ENCODE peak calls at places on chromosome 19, in five cellular contexts. C is brain microvascular endothelial cell, S is astrocyte of the cerebellum, L is mammary epithelial cell, D is AG09309. I is an unnamed sample.

GRCh38 chr19:4052114-4052992 is 14.3 kb downstream of the ZBTB7A start:
- DNase-seq in C (no peak), S (no peak), L (peak; percentile 91), D (no peak), I (no peak)

GRCh38 chr19:11361037-11361770 is 6.0 kb downstream of the PLPPR2 start:
- DNase-seq in C (no peak), S (no peak), L (no peak), D (no peak), I (no peak)

GRCh38 chr19:45954132-45954531 is 19.5 kb downstream of the NOVA2 start:
- DNase-seq in C (no peak), S (no peak), L (no peak), D (no peak), I (no peak)

GRCh38 chr19:10104665-10105221 is 1.4 kb upstream of the PPAN start:
- DNase-seq in C (no peak), S (no peak), L (no peak), D (no peak), I (no peak)

GRCh38 chr19:47310819-47311218 is 1.2 kb downstream of the C5AR1 start:
- DNase-seq in C (no peak), S (no peak), L (no peak), D (no peak), I (no peak)

GRCh38 chr19:475360-475759 is 14.5 kb upstream of the SHC2 start:
- DNase-seq in C (no peak), S (no peak), L (no peak), D (no peak), I (no peak)

GRCh38 chr19:39129116-39129515 is 3.5 kb downstream of the PAK4 start:
- DNase-seq in C (no peak), S (no peak), L (no peak), D (no peak), I (no peak)

GRCh38 chr19:19627716-19628498 is at the start of gene LPAR2:
- DNase-seq in C (no peak), S (no peak), L (peak; percentile 53), D (no peak), I (no peak)

GRCh38 chr19:12065100-12065538 is 588 bp downstream of the ZNF844 start:
- DNase-seq in C (peak; percentile 15), S (peak; percentile 37), L (no peak), D (peak; percentile 10), I (no peak)

GRCh38 chr19:22935151-22935550 is 67.8 kb downstream of the ZNF728 start:
- DNase-seq in C (no peak), S (no peak), L (peak; percentile 19), D (no peak), I (no peak)

GRCh38 chr19:45815501-45816216 is 551 bp upstream of the RSPH6A start:
- DNase-seq in C (no peak), S (no peak), L (no peak), D (no peak), I (no peak)

GRCh38 chr19:18793144-18794028 is 2.3 kb upstream of the COMP start:
- DNase-seq in C (no peak), S (no peak), L (no peak), D (no peak), I (no peak)

GRCh38 chr19:1725100-1726064 is 27.9 kb upstream of the ONECUT3 start:
- DNase-seq in C (no peak), S (no peak), L (peak; percentile 27), D (no peak), I (peak; percentile 4)

GRCh38 chr19:10113964-10114650 is 2.6 kb downstream of the P2RY11 start:
- DNase-seq in C (no peak), S (no peak), L (no peak), D (no peak), I (no peak)

GRCh38 chr19:57653689-57654088 is 15.0 kb upstream of the ZSCAN4 start:
- DNase-seq in C (no peak), S (no peak), L (no peak), D (no peak), I (no peak)

GRCh38 chr19:6472713-6473112 is 8.6 kb downstream of the CRB3 start:
- DNase-seq in C (no peak), S (no peak), L (no peak), D (no peak), I (no peak)

GRCh38 chr19:41221514-41222205 is 2.6 kb downstream of the AXL start:
- DNase-seq in C (no peak), S (no peak), L (no peak), D (no peak), I (no peak)
- H3K4me3 ChIP-seq in C (peak overlapping the region; percentile 80), S (no peak overlapping the region), L (no peak overlapping the region), D (peak overlapping the region; percentile 69), I (no peak overlapping the region)

GRCh38 chr19:17606786-17607185 is 51.3 kb downstream of the COLGALT1 start:
- DNase-seq in C (no peak), S (no peak), L (no peak), D (no peak), I (no peak)
- H3K4me3 ChIP-seq in C (no peak overlapping the region), S (no peak overlapping the region), L (no peak overlapping the region), D (no peak overlapping the region), I (no peak overlapping the region)

GRCh38 chr19:15431396-15432017 is 12.7 kb upstream of the AKAP8L start:
- DNase-seq in C (no peak), S (no peak), L (no peak), D (no peak), I (no peak)

GRCh38 chr19:15432018-15432494 is 13.3 kb upstream of the AKAP8L start:
- DNase-seq in C (no peak), S (no peak), L (no peak), D (no peak), I (no peak)

GRCh38 chr19:15436012-15436825 is 13.5 kb downstream of the WIZ start:
- DNase-seq in C (no peak), S (no peak), L (no peak), D (no peak), I (no peak)

GRCh38 chr19:15432629-15433518 is 14.1 kb upstream of the AKAP8L start:
- DNase-seq in C (peak; percentile 86), S (peak; percentile 57), L (peak; percentile 86), D (peak; percentile 52), I (peak; percentile 62)

DNA sequence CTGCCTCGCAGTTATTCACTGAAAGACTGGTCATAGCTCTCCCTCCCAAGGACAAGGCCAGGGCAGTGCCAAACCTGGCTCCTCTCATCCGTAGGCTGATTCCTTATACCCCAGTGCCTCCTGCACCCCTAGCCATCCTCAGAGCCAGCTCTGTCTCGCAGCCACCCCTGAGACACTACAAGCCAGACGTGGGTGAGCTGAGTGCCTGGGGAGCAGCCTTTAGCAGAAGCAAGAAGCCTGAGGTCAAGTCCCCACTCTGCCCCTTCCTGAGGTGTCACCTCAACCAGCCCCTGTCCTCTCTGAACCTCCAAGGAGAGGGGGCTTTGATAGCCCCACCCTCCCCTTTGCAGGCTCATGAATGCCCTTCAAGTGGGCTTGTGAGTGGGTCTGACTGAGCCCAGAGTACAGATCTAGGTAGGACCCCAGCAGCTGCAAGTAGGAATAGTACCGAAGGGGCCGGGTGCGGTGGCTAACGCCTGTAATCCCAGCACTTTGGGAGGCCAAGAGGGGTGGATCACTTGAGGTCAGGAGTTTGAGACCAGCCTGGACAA is 14.8 kb upstream of the AKAP8L start:
- DNase-seq in C (no peak), S (no peak), L (no peak), D (no peak), I (no peak)
- H3K4me3 ChIP-seq in C (peak overlapping the region; percentile 82), S (peak overlapping the region; percentile 60), L (peak overlapping the region; percentile 69), D (peak overlapping the region; percentile 48), I (peak overlapping the region; percentile 66)

DNA sequence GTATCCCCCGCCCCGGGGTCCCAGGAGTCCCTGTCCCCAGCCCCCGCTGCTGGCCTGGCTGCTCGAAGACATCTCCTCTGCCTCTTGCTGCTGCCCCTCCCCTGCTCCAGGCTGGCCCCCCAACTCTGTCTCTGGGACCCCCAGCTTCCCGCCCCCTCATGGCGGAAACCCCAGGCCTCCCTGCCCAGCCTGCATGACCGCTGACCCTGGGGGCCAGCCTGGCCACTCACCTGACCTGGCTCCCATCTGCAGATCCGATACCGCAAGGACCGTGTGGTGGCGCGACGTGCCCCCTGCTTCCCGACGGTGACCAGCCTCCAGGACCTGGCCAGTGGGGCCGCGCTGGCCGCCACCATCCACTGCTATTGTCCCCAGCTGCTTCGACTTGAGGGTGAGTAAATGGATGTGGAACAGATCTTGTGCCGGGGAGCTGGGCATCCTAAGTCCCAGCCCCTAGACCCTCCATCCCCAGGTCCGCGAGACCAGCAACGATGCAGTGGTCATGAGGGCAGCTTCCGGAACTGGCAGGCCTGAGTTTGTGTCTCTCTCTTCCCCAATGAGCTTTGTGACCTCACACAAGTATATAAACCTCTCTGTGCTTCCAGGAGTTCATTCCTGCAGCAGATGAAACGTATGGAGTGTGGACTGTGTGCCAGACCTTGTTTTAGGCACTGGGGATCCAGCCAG is 12.4 kb downstream of the CAMSAP3 start:
- DNase-seq in C (no peak), S (no peak), L (no peak), D (no peak), I (no peak)
- H3K4me3 ChIP-seq in C (no peak overlapping the region), S (no peak overlapping the region), L (no peak overlapping the region), D (no peak overlapping the region), I (no peak overlapping the region)